ENCODE peak calls at places on chromosome 1, in nine cellular contexts. Z is lower lobe of right lung; F is activated T-helper 1 cell treated with anti-CD3 and anti-CD28 coated beads, Interleukin-2, amount 50 U/mL, for 16 hours; G is A673; N is GF-D8; X is C1 segment of cervical spinal cord; I is NCI-H1417; U is NCI-H2171; L is H54. W is an unnamed sample.

GRCh38 chr1:162035241-162035640 is 11.6 kb upstream of the OLFML2B start:
- DNase-seq in Z (no peak), F (no peak), G (no peak), N (no peak), X (no peak), I (peak), U (no peak), L (peak), W (peak)

GRCh38 chr1:28021064-28021463 is 61.3 kb downstream of the XKR8 start:
- DNase-seq in Z (no peak), F (no peak), G (peak), N (no peak), X (no peak), I (no peak), U (no peak), L (no peak), W (peak)

GRCh38 chr1:210246447-210246846 is 13.9 kb downstream of the SERTAD4 start:
- DNase-seq in Z (no peak), F (no peak), G (peak), N (no peak), X (no peak), I (no peak), U (no peak), L (no peak), W (peak)

GRCh38 chr1:1420654-1421134 is 382 bp downstream of the ANKRD65 start:
- DNase-seq in Z (peak), F (no peak), G (no peak), N (no peak), X (no peak), I (no peak), U (no peak), L (no peak), W (no peak)

GRCh38 chr1:212477680-212478466 is 45.2 kb downstream of the NENF start:
- DNase-seq in Z (no peak), F (no peak), G (no peak), N (no peak), X (no peak), I (no peak), U (no peak), L (no peak), W (no peak)

GRCh38 chr1:110620686-110621085 is 14.5 kb upstream of the KCNA2 start:
- DNase-seq in Z (no peak), F (no peak), G (no peak), N (no peak), X (no peak), I (no peak), U (no peak), L (no peak), W (no peak)

GRCh38 chr1:46481961-46482360 is 7.7 kb upstream of the DMBX1 start:
- DNase-seq in Z (no peak), F (no peak), G (no peak), N (no peak), X (no peak), I (no peak), U (no peak), L (no peak), W (no peak)

GRCh38 chr1:85200367-85200869 is 398 bp downstream of the SYDE2 start:
- DNase-seq in Z (peak), F (no peak), G (peak), N (no peak), X (no peak), I (no peak), U (no peak), L (peak), W (no peak)

GRCh38 chr1:155176544-155177071 is 3.0 kb downstream of the TRIM46 start:
- DNase-seq in Z (peak), F (peak), G (peak), N (peak), X (peak), I (peak), U (peak), L (peak), W (peak)

GRCh38 chr1:47684964-47685762 is 247.3 kb downstream of the FOXD2 start:
- DNase-seq in Z (no peak), F (no peak), G (no peak), N (no peak), X (no peak), I (no peak), U (no peak), L (no peak), W (peak)

GRCh38 chr1:172955161-172955821 is 95.5 kb downstream of the TNFSF18 start:
- DNase-seq in Z (no peak), F (no peak), G (peak), N (no peak), X (no peak), I (no peak), U (no peak), L (no peak), W (peak)

GRCh38 chr1:12595839-12596821 is 21.9 kb downstream of the DHRS3 start:
- DNase-seq in Z (peak), F (no peak), G (no peak), N (no peak), X (peak), I (peak), U (no peak), L (peak), W (peak)

GRCh38 chr1:10236405-10237156 is 26.2 kb downstream of the KIF1B start:
- DNase-seq in Z (no peak), F (no peak), G (no peak), N (no peak), X (no peak), I (no peak), U (no peak), L (no peak), W (peak)

GRCh38 chr1:234776875-234777849 is 167.2 kb upstream of the IRF2BP2 start:
- DNase-seq in Z (peak), F (no peak), G (peak), N (no peak), X (no peak), I (no peak), U (no peak), L (no peak), W (no peak)

GRCh38 chr1:221394011-221394544 is 347.8 kb downstream of the DUSP10 start:
- DNase-seq in Z (no peak), F (no peak), G (no peak), N (no peak), X (no peak), I (peak), U (no peak), L (no peak), W (peak)

GRCh38 chr1:162357681-162358266 is 18.9 kb downstream of the SPATA46 start:
- DNase-seq in Z (no peak), F (no peak), G (peak), N (peak), X (no peak), I (no peak), U (no peak), L (peak), W (peak)

GRCh38 chr1:47710075-47711071 is 272.5 kb downstream of the FOXD2 start:
- DNase-seq in Z (peak), F (peak), G (peak), N (no peak), X (peak), I (peak), U (peak), L (peak), W (peak)

GRCh38 chr1:63454269-63454668 is 68.8 kb downstream of the ITGB3BP start:
- DNase-seq in Z (no peak), F (no peak), G (peak), N (no peak), X (no peak), I (no peak), U (no peak), L (no peak), W (peak)

GRCh38 chr1:85116856-85117255 is 68.6 kb upstream of the MCOLN3 start:
- DNase-seq in Z (no peak), F (no peak), G (no peak), N (peak), X (no peak), I (no peak), U (no peak), L (no peak), W (no peak)

GRCh38 chr1:41739061-41739955 is 179.4 kb downstream of the HIVEP3 start:
- DNase-seq in Z (peak), F (peak), G (peak), N (peak), X (peak), I (no peak), U (peak), L (no peak), W (peak)

GRCh38 chr1:101221945-101222429 is 14.8 kb upstream of the S1PR1 start:
- DNase-seq in Z (no peak), F (no peak), G (no peak), N (no peak), X (no peak), I (no peak), U (no peak), L (no peak), W (no peak)

GRCh38 chr1:94746635-94747525 is 73.3 kb upstream of the SLC44A3 start:
- DNase-seq in Z (no peak), F (no peak), G (no peak), N (no peak), X (no peak), I (no peak), U (no peak), L (no peak), W (peak)

GRCh38 chr1:17636612-17637011 is 97.1 kb downstream of the ARHGEF10L start:
- DNase-seq in Z (no peak), F (no peak), G (no peak), N (no peak), X (no peak), I (no peak), U (no peak), L (no peak), W (no peak)

GRCh38 chr1:200081151-200081981 is 53.9 kb downstream of the NR5A2 start:
- DNase-seq in Z (no peak), F (no peak), G (no peak), N (no peak), X (no peak), I (peak), U (no peak), L (no peak), W (peak)

GRCh38 chr1:37824001-37824400 is 16.0 kb upstream of the YRDC start:
- DNase-seq in Z (no peak), F (no peak), G (no peak), N (no peak), X (no peak), I (no peak), U (no peak), L (no peak), W (no peak)

GRCh38 chr1:58586296-58586695 is 9.2 kb upstream of the TACSTD2 start:
- DNase-seq in Z (no peak), F (no peak), G (no peak), N (no peak), X (no peak), I (no peak), U (no peak), L (no peak), W (peak)

GRCh38 chr1:151472852-151473731 is 13.8 kb upstream of the POGZ start:
- DNase-seq in Z (peak), F (no peak), G (peak), N (no peak), X (peak), I (no peak), U (no peak), L (no peak), W (peak)

GRCh38 chr1:155513300-155513926 is 49.2 kb downstream of the ASH1L start:
- DNase-seq in Z (no peak), F (no peak), G (no peak), N (no peak), X (no peak), I (no peak), U (no peak), L (peak), W (peak)

GRCh38 chr1:7916431-7916830 is 24.2 kb downstream of the TNFRSF9 start:
- DNase-seq in Z (no peak), F (no peak), G (no peak), N (no peak), X (no peak), I (no peak), U (no peak), L (no peak), W (no peak)

GRCh38 chr1:53043271-53043670 is 18.7 kb upstream of the PODN start:
- DNase-seq in Z (no peak), F (no peak), G (no peak), N (no peak), X (no peak), I (no peak), U (no peak), L (no peak), W (peak)

GRCh38 chr1:65255088-65256050 is 54.0 kb upstream of the DNAJC6 start:
- DNase-seq in Z (no peak), F (no peak), G (no peak), N (no peak), X (peak), I (peak), U (no peak), L (no peak), W (no peak)

GRCh38 chr1:38123356-38123755 is 76.8 kb upstream of the POU3F1 start:
- DNase-seq in Z (no peak), F (no peak), G (no peak), N (no peak), X (no peak), I (no peak), U (no peak), L (peak), W (no peak)

GRCh38 chr1:238672262-238672661 is 714.1 kb upstream of the CHRM3 start:
- DNase-seq in Z (no peak), F (no peak), G (no peak), N (no peak), X (no peak), I (no peak), U (no peak), L (no peak), W (no peak)

GRCh38 chr1:91245437-91245836 is 159.2 kb downstream of the HFM1 start:
- DNase-seq in Z (no peak), F (no peak), G (no peak), N (no peak), X (no peak), I (no peak), U (no peak), L (no peak), W (no peak)